ENCODE peak calls at places on chromosomes 1 and 21, in ten cellular contexts. K, C, P, M, T, L, S, R, B and F are unnamed samples.

GRCh38 chr1:163048970-163049680 is 20.0 kb upstream of the RGS4 start:
- DNase-seq in L (no peak), T (no peak), R (no peak), K (no peak), C (no peak), P (no peak), S (no peak), M (no peak), B (no peak), F (no peak)

GRCh38 chr1:219322766-219323165 is 149.1 kb downstream of the LYPLAL1 start:
- DNase-seq in S (no peak), R (no peak), T (no peak), M (no peak), B (no peak), K (no peak), L (no peak), P (no peak), C (no peak), F (no peak)

GRCh38 chr1:19689131-19689757 is 24.6 kb downstream of the HTR6 start:
- DNase-seq in T (no peak), S (no peak), R (no peak), M (no peak), K (no peak), B (no peak), P (no peak), C (no peak), L (no peak), F (no peak)

GRCh38 chr1:63777965-63778880 is 4.4 kb downstream of the ROR1 start:
- DNase-seq in R (no peak), B (no peak), P (no peak), L (no peak), K (no peak), M (no peak), T (no peak), C (no peak), S (no peak), F (no peak)

GRCh38 chr1:230550428-230550827 is 91.9 kb upstream of the COG2 start:
- DNase-seq in P (no peak), L (no peak), C (peak), B (no peak), R (no peak), M (no peak), K (no peak), T (no peak), S (no peak), F (no peak)

GRCh38 chr1:198669023-198669698 is 30.3 kb downstream of the PTPRC start:
- DNase-seq in T (no peak), K (no peak), M (no peak), S (no peak), B (no peak), P (no peak), R (peak), L (no peak), C (peak), F (no peak)

GRCh38 chr1:13996334-13996733 is 296.3 kb downstream of the PRDM2 start:
- DNase-seq in P (no peak), R (no peak), B (no peak), T (no peak), S (no peak), C (no peak), M (no peak), K (no peak), L (peak), F (no peak)

GRCh38 chr1:43796111-43796581 is 88.8 kb downstream of the ST3GAL3 start:
- DNase-seq in M (no peak), T (no peak), P (no peak), B (peak), L (no peak), K (no peak), C (peak), S (no peak), R (no peak), F (peak)

GRCh38 chr1:226497991-226498689 is 50.4 kb upstream of the STUM start:
- DNase-seq in P (no peak), M (no peak), L (peak), R (no peak), C (no peak), S (no peak), B (no peak), K (no peak), T (no peak), F (no peak)

GRCh38 chr1:39335278-39335677 is 130.8 kb downstream of the MACF1 start:
- DNase-seq in B (no peak), S (no peak), L (no peak), C (no peak), R (no peak), T (no peak), M (no peak), K (no peak), P (no peak), F (no peak)

GRCh38 chr1:209311770-209312169 is 271.7 kb upstream of the CAMK1G start:
- DNase-seq in C (no peak), R (no peak), T (no peak), M (no peak), P (no peak), B (no peak), S (no peak), K (no peak), L (no peak), F (no peak)

GRCh38 chr1:32250893-32251716 is at the start of gene LCK:
- DNase-seq in T (no peak), C (no peak), K (peak), P (no peak), M (no peak), S (no peak), B (no peak), L (no peak), R (peak), F (no peak)

GRCh38 chr1:244353572-244354091 is 98.1 kb downstream of the ADSS2 start:
- DNase-seq in P (no peak), R (no peak), C (peak), K (no peak), B (no peak), S (no peak), L (peak), T (no peak), M (no peak), F (no peak)

GRCh38 chr1:159207774-159208459 is 3.2 kb downstream of the ACKR1 start:
- DNase-seq in L (no peak), P (no peak), C (no peak), K (no peak), B (peak), M (no peak), S (no peak), T (no peak), R (no peak), F (no peak)

GRCh38 chr1:50605186-50605875 is 182.1 kb upstream of the DMRTA2 start:
- DNase-seq in C (peak), L (no peak), T (no peak), B (peak), K (no peak), P (no peak), S (no peak), M (no peak), R (no peak), F (peak)

GRCh38 chr1:240210026-240210425 is 118.3 kb downstream of the FMN2 start:
- DNase-seq in R (no peak), K (no peak), B (no peak), P (no peak), S (no peak), C (no peak), T (no peak), L (no peak), M (no peak), F (no peak)

GRCh38 chr1:185017338-185017737 is 28.0 kb upstream of the RNF2 start:
- DNase-seq in R (no peak), L (peak), M (no peak), S (no peak), B (no peak), C (peak), P (no peak), K (no peak), T (no peak), F (no peak)

GRCh38 chr1:109889094-109889493 is 21.6 kb upstream of the CSF1 start:
- DNase-seq in M (no peak), S (no peak), T (no peak), R (no peak), L (no peak), C (no peak), P (no peak), B (no peak), K (no peak), F (no peak)

GRCh38 chr1:79262745-79263258 is 256.3 kb upstream of the ADGRL4 start:
- DNase-seq in B (no peak), R (no peak), L (no peak), P (no peak), S (no peak), M (no peak), T (no peak), C (no peak), K (no peak), F (no peak)

GRCh38 chr1:86466986-86467385 is 1.7 kb upstream of the CLCA1 start:
- DNase-seq in P (no peak), M (no peak), K (no peak), T (no peak), S (no peak), C (no peak), B (no peak), R (no peak), L (no peak), F (no peak)

GRCh38 chr1:193706763-193707162 is 520.4 kb upstream of the B3GALT2 start:
- DNase-seq in B (no peak), P (no peak), R (no peak), K (no peak), T (no peak), M (no peak), S (no peak), C (no peak), L (no peak), F (no peak)

GRCh38 chr1:53807916-53808315 is 30.2 kb downstream of the NDC1 start:
- DNase-seq in S (no peak), C (no peak), M (no peak), B (no peak), P (no peak), L (no peak), R (no peak), K (no peak), T (no peak), F (no peak)

GRCh38 chr21:45154511-45155508 is 80.4 kb downstream of the ADARB1 start:
- DNase-seq in B (no peak), C (peak), R (peak), K (no peak), M (no peak), S (no peak), L (peak), P (peak), T (no peak), F (no peak)

GRCh38 chr1:35633526-35633925 is 7.8 kb downstream of the PSMB2 start:
- DNase-seq in K (no peak), B (no peak), L (no peak), M (no peak), C (no peak), T (no peak), P (no peak), S (no peak), R (no peak), F (no peak)

GRCh38 chr1:118479351-118479750 is 294.3 kb upstream of the SPAG17 start:
- DNase-seq in M (no peak), S (peak), P (no peak), T (no peak), R (no peak), C (no peak), B (no peak), L (no peak), K (no peak), F (no peak)

GRCh38 chr1:59156526-59157196 is 140.2 kb upstream of the FGGY start:
- DNase-seq in C (no peak), R (no peak), T (no peak), L (no peak), S (no peak), B (peak), P (no peak), M (no peak), K (no peak), F (no peak)

GRCh38 chr1:115908565-115909334 is 67.6 kb upstream of the SLC22A15 start:
- DNase-seq in K (no peak), T (no peak), B (no peak), L (peak), S (no peak), C (no peak), R (no peak), M (no peak), P (no peak), F (no peak)

GRCh38 chr1:229296541-229296941 is 25.6 kb downstream of the RAB4A start:
- DNase-seq in S (peak), K (no peak), T (no peak), C (no peak), B (no peak), R (no peak), P (no peak), M (no peak), L (peak), F (no peak)

GRCh38 chr1:151837197-151837596 is 2.4 kb downstream of the C2CD4D start:
- DNase-seq in R (peak), P (no peak), B (no peak), S (no peak), T (no peak), C (no peak), L (no peak), K (no peak), M (no peak), F (no peak)